ENCODE peak calls at places on chromosomes 7 and 10, in four cellular contexts. L is upper lobe of right lung, R is endothelial cell of umbilical vein, N is hepatocyte. C is an unnamed sample. For H3K4me1 and H3K36me3, the result is how much of the 10 kb centered on the place peaks cover.

GRCh38 chr7:36966039-36966438 is 241.7 kb upstream of the AOAH start:
- DNase-seq in R (peak), L (no peak), N (no peak), C (no peak)

GRCh38 chr10:1141701-1142100 is 85.5 kb downstream of the WDR37 start:
- DNase-seq in N (no peak), L (no peak), R (no peak), C (no peak)

GRCh38 chr10:43939939-43940810 is 291.5 kb upstream of the ZNF32 start:
- DNase-seq in R (no peak), L (peak), N (peak), C (no peak)

GRCh38 chr7:73851410-73852338 is 9.3 kb upstream of the TMEM270 start:
- DNase-seq in R (peak), N (peak), L (no peak), C (peak)

GRCh38 chr10:44995914-44996633 is 4.6 kb upstream of the ZNF22 start:
- DNase-seq in N (no peak), L (no peak), R (peak), C (no peak)

GRCh38 chr10:113019692-113020424 is 69.8 kb downstream of the TCF7L2 start:
- DNase-seq in L (no peak), R (no peak), N (peak), C (no peak)

GRCh38 chr10:112872728-112873127 is 77.3 kb upstream of the TCF7L2 start:
- DNase-seq in R (no peak), N (no peak), L (no peak), C (no peak)

GRCh38 chr7:1229334-1229935 is 3.2 kb upstream of the UNCX start:
- DNase-seq in N (no peak), L (no peak), R (no peak), C (no peak)

GRCh38 chr10:29757551-29758297 is 123.0 kb upstream of the SVIL start:
- DNase-seq in L (no peak), N (peak), R (peak), C (peak)

GRCh38 chr7:143372070-143372469 is 9.1 kb upstream of the ZYX start:
- DNase-seq in L (no peak), R (peak), N (no peak), C (peak)

GRCh38 chr7:51693258-51693657 is 376.6 kb upstream of the COBL start:
- DNase-seq in N (no peak), L (no peak), R (no peak), C (no peak)

GRCh38 chr7:371779-372545 is 82.0 kb downstream of the FOXL3 start:
- DNase-seq in N (no peak), L (peak), R (no peak), C (no peak)

GRCh38 chr7:64875658-64876406 is 27.2 kb upstream of the ZNF273 start:
- DNase-seq in L (no peak), N (no peak), R (no peak), C (no peak)

GRCh38 chr10:69413221-69413865 is 3.4 kb downstream of the TACR2 start:
- DNase-seq in N (peak), L (no peak), R (peak), C (peak)

GRCh38 chr10:34753014-34753757 is 61.9 kb downstream of the PARD3 start:
- DNase-seq in N (no peak), R (no peak), L (no peak), C (no peak)

GRCh38 chr10:12455774-12456173 is 106.4 kb downstream of the CAMK1D start:
- DNase-seq in R (peak), L (no peak), N (no peak), C (peak)

GRCh38 chr10:120691623-120692022 is 159.5 kb upstream of the WDR11 start:
- DNase-seq in L (no peak), N (no peak), R (no peak), C (no peak)

GRCh38 chr7:18087031-18087686 is 59.5 kb upstream of the PRPS1L1 start:
- DNase-seq in L (peak), R (peak), N (peak), C (no peak)

GRCh38 chr10:80464557-80465466 is 10.7 kb downstream of the TSPAN14 start:
- DNase-seq in L (no peak), R (peak), N (no peak), C (no peak)

GRCh38 chr10:99796928-99797327 is 14.5 kb downstream of the ABCC2 start:
- DNase-seq in L (no peak), R (no peak), N (no peak), C (no peak)

GRCh38 chr10:94314913-94315545 is 47.7 kb downstream of the NOC3L start:
- DNase-seq in L (no peak), R (no peak), N (peak), C (no peak)

GRCh38 chr7:123480107-123480506 is 54.3 kb downstream of the IQUB start:
- DNase-seq in N (no peak), L (no peak), R (no peak), C (no peak)

DNA sequence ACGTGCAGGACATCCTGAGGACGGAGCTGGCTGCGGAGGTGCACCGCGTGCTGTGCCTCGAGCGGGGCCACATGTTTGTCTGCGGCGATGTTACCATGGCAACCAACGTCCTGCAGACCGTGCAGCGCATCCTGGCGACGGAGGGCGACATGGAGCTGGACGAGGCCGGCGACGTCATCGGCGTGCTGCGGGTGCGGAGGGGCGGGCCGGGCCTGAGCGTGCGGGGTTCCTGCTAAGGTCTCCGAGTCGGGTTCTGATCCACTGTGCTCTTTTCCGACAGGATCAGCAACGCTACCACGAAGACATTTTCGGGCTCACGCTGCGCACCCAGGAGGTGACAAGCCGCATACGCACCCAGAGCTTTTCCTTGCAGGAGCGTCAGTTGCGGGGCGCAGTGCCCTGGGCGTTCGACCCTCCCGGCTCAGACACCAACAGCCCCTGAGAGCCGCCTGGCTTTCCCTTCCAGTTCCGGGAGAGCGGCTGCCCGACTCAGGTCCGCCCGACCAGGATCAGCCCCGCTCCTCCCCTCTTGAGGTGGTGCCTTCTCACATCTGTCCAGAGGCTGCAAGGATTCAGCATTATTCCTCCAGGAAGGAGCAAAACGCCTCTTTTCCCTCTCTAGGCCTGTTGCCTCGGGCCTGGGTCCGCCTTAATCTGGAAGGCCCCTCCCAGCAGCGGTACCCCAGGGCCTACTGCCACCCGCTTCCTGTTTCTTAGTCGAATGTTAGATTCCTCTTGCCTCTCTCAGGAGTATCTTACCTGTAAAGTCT is 10.4 kb downstream of the ATG9B start:
- DNase-seq in L (peak), N (peak), R (no peak), C (peak)
- H3K4me1 ChIP-seq in L (under half), N (under half), R (under half), C (under half)

DNA sequence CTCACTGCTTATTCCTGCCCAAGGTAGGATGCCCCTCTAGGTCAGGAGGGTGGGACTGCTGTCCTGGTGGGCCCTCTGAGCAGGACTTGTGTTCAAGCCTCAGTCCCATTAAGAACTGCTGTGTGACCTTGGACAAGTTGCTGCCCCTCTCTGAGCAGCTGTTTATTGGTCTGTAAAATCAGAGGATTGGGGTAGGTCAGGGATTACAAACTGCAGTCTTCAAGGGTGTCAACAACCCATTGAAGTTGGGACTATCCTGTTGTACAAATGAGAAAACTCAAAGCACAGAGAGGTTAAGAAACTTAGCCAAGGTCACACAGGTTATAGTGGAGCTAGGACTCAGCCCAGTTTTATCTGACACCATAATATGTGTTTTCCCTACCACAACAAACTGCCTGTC is 55.3 kb downstream of the ZMIZ1 start:
- DNase-seq in N (no peak), R (no peak), L (no peak), C (no peak)
- H3K36me3 ChIP-seq in N (under half), R (under half), L (half or more), C (under half)

GRCh38 chr10:118249714-118250113 is 92.4 kb downstream of the FAM204A start:
- DNase-seq in L (no peak), N (no peak), R (no peak), C (no peak)
- H3K4me1 ChIP-seq in L (under half), N (under half), R (under half), C (under half)

GRCh38 chr10:127035827-127036226 is 130.6 kb downstream of the DOCK1 start:
- DNase-seq in N (no peak), L (no peak), R (no peak), C (no peak)
- H3K36me3 ChIP-seq in N (under half), L (half or more), R (under half), C (under half)

GRCh38 chr7:101950450-101951119 is 133.2 kb downstream of the CUX1 start:
- DNase-seq in L (no peak), N (peak), R (peak), C (peak)
- H3K4me1 ChIP-seq in L (under half), N (under half), R (under half), C (under half)

DNA sequence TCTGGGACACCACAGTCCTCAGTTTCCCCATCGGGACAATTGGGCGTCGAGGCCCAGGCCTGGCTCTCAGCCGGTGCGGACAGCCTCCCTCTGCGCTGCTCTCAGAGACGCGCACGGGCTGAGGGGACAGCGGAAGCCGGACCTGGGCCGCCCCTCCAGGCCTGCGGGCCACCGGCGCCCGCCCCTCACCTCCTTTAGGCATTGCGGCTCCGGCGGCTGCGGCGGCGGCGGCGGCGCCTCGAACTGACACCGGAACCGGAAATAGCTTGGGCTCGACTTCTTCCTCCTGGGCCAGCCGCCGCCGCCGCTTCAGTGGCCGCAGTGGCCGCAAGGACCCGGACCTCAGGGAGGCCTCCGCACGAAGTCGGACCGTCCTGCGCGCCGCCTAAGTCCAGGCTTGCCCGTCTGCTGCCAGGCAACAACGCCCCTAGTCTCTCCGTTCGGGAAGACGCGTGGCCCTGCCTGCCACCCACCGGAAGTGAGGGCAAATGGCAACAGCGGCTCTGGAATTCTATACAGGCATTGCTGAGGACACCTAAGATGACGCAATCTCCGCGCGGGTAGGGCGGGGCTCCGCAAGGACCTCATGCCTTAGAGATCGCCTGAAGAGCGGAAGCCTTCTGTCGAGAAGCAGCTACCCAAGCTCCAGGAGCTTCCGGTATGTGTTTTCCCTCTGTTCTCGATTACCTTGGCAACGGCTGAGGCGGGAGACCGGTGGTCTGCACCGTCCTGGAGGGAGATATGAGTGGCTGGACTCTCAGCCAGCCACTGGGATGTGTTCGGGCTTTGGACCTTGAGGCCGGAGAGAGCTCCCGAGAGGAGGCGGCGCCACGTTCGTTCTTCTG is at the start of the genes BUD31 and PDAP1:
- DNase-seq in L (peak), R (peak), N (peak), C (peak)
- H3K36me3 ChIP-seq in L (under half), R (under half), N (under half), C (under half)